ENCODE peak calls at places on chromosomes 6 and 20, in seven cellular contexts. T is NCI-H2029 treated with DMSO at 0.1 percent for 48 hours, F is Calu3, W is uterus, A is fibroblast of the aortic adventitia, X is BE2C, L is head of caudate nucleus. N is an unnamed sample.

GRCh38 chr6:79525272-79526100 is 11.7 kb downstream of the LCA5 start:
- DNase-seq in T (no peak), F (peak), W (peak), A (peak), X (no peak), L (no peak), N (peak)

GRCh38 chr6:33091957-33092356 is 16.2 kb downstream of the HLA-DPB1 start:
- DNase-seq in T (no peak), F (peak), W (no peak), A (no peak), X (peak), L (no peak), N (peak)

GRCh38 chr6:100592929-100593328 is 128.2 kb upstream of the SIM1 start:
- DNase-seq in T (peak), F (no peak), W (no peak), A (no peak), X (no peak), L (no peak), N (no peak)

GRCh38 chr6:123909989-123910388 is 106.3 kb downstream of the NKAIN2 start:
- DNase-seq in T (peak), F (no peak), W (no peak), A (no peak), X (no peak), L (no peak), N (no peak)

GRCh38 chr6:145332001-145332400 is 403.3 kb downstream of the EPM2A start:
- DNase-seq in T (no peak), F (no peak), W (no peak), A (no peak), X (no peak), L (no peak), N (peak)

GRCh38 chr20:571754-572331 is 28.3 kb upstream of the CSNK2A1 start:
- DNase-seq in T (no peak), F (peak), W (peak), A (peak), X (no peak), L (no peak), N (peak)

GRCh38 chr20:46552460-46553420 is 2.3 kb upstream of the OCSTAMP start:
- DNase-seq in T (no peak), F (no peak), W (no peak), A (no peak), X (no peak), L (no peak), N (no peak)

GRCh38 chr20:62354031-62354808 is 12.9 kb downstream of the LAMA5 start:
- DNase-seq in T (no peak), F (no peak), W (no peak), A (no peak), X (no peak), L (no peak), N (no peak)

GRCh38 chr20:5831539-5832237 is 81.5 kb downstream of the SHLD1 start:
- DNase-seq in T (no peak), F (no peak), W (no peak), A (no peak), X (no peak), L (peak), N (no peak)

GRCh38 chr6:168908887-168909286 is 344.8 kb downstream of the THBS2 start:
- DNase-seq in T (no peak), F (no peak), W (no peak), A (peak), X (no peak), L (no peak), N (no peak)

GRCh38 chr6:43644940-43645612 is at the start of gene RSPH9:
- DNase-seq in T (no peak), F (no peak), W (peak), A (peak), X (peak), L (no peak), N (peak)

GRCh38 chr6:42197574-42198362 is 3.0 kb upstream of the GUCA1B start:
- DNase-seq in T (peak), F (no peak), W (peak), A (peak), X (no peak), L (peak), N (peak)

GRCh38 chr6:43977404-43978111 is 149.7 kb downstream of the MRPL14 start:
- DNase-seq in T (no peak), F (no peak), W (no peak), A (no peak), X (no peak), L (no peak), N (no peak)

GRCh38 chr6:163392533-163392932 is 22.0 kb upstream of the QKI start:
- DNase-seq in T (no peak), F (peak), W (no peak), A (peak), X (peak), L (no peak), N (peak)

GRCh38 chr6:138577151-138577915 is 78.0 kb upstream of the NHSL1 start:
- DNase-seq in T (peak), F (no peak), W (no peak), A (no peak), X (no peak), L (no peak), N (no peak)

GRCh38 chr20:15927893-15928650 is 645.2 kb downstream of the KIF16B start:
- DNase-seq in T (no peak), F (no peak), W (no peak), A (no peak), X (no peak), L (no peak), N (no peak)

GRCh38 chr6:24980507-24981384 is 45.0 kb upstream of the RIPOR2 start:
- DNase-seq in T (no peak), F (peak), W (no peak), A (peak), X (no peak), L (no peak), N (peak)

GRCh38 chr6:44851176-44851575 is 463.7 kb downstream of the CDC5L start:
- DNase-seq in T (no peak), F (no peak), W (no peak), A (peak), X (no peak), L (no peak), N (no peak)

GRCh38 chr6:29724937-29725869 is 2.0 kb downstream of the HLA-F start:
- DNase-seq in T (no peak), F (no peak), W (no peak), A (no peak), X (no peak), L (no peak), N (no peak)

GRCh38 chr6:125363360-125364121 is 61.8 kb upstream of the HDDC2 start:
- DNase-seq in T (peak), F (peak), W (peak), A (peak), X (peak), L (peak), N (peak)

GRCh38 chr6:112258636-112259336 is 4.4 kb upstream of the LAMA4 start:
- DNase-seq in T (no peak), F (peak), W (no peak), A (no peak), X (no peak), L (no peak), N (no peak)

GRCh38 chr6:14656676-14657075 is 539.1 kb downstream of the CD83 start:
- DNase-seq in T (no peak), F (no peak), W (no peak), A (no peak), X (no peak), L (no peak), N (no peak)

GRCh38 chr20:62489186-62489939 is 13.6 kb upstream of the GATA5 start:
- DNase-seq in T (no peak), F (no peak), W (no peak), A (no peak), X (no peak), L (no peak), N (no peak)

GRCh38 chr6:170091000-170091638 is 199.8 kb downstream of the DLL1 start:
- DNase-seq in T (no peak), F (no peak), W (peak), A (no peak), X (no peak), L (no peak), N (no peak)

GRCh38 chr6:91438570-91438969 is 851.7 kb upstream of the MAP3K7 start:
- DNase-seq in T (no peak), F (no peak), W (no peak), A (no peak), X (no peak), L (no peak), N (no peak)

GRCh38 chr6:106275692-106276091 is 49.9 kb downstream of the ATG5 start:
- DNase-seq in T (no peak), F (no peak), W (no peak), A (no peak), X (no peak), L (no peak), N (no peak)

GRCh38 chr6:152380993-152381898 is 255.9 kb downstream of the SYNE1 start:
- DNase-seq in T (no peak), F (peak), W (peak), A (peak), X (peak), L (peak), N (peak)

GRCh38 chr20:3045042-3045815 is 623 bp upstream of the MRPS26 start:
- DNase-seq in T (peak), F (peak), W (no peak), A (peak), X (peak), L (peak), N (peak)

GRCh38 chr6:83183082-83183828 is 9.8 kb downstream of the PGM3 start:
- DNase-seq in T (no peak), F (no peak), W (no peak), A (peak), X (no peak), L (no peak), N (no peak)

GRCh38 chr6:56444855-56445254 is 197.5 kb upstream of the COL21A1 start:
- DNase-seq in T (no peak), F (no peak), W (no peak), A (no peak), X (no peak), L (no peak), N (no peak)

GRCh38 chr6:35895560-35895959 is 25.3 kb downstream of the SRPK1 start:
- DNase-seq in T (no peak), F (peak), W (no peak), A (no peak), X (no peak), L (no peak), N (no peak)

GRCh38 chr20:37567331-37567665 is 39.6 kb upstream of the BLCAP start:
- DNase-seq in T (no peak), F (no peak), W (no peak), A (no peak), X (no peak), L (no peak), N (peak)

GRCh38 chr6:15893556-15894253 is 230.9 kb upstream of the DTNBP1 start:
- DNase-seq in T (no peak), F (no peak), W (no peak), A (peak), X (no peak), L (no peak), N (no peak)

GRCh38 chr6:155778336-155778735 is 322.7 kb upstream of the NOX3 start:
- DNase-seq in T (no peak), F (no peak), W (no peak), A (no peak), X (no peak), L (no peak), N (no peak)

GRCh38 chr6:158060447-158061360 is 79.0 kb downstream of the SYNJ2 start:
- DNase-seq in T (peak), F (peak), W (peak), A (peak), X (no peak), L (peak), N (no peak)

GRCh38 chr6:6694368-6694780 is 105.9 kb downstream of the LY86 start:
- DNase-seq in T (no peak), F (peak), W (no peak), A (no peak), X (no peak), L (no peak), N (no peak)

GRCh38 chr6:155543141-155543870 is 87.7 kb upstream of the NOX3 start:
- DNase-seq in T (no peak), F (no peak), W (no peak), A (no peak), X (no peak), L (no peak), N (peak)

N was measured in cardiac muscle cell.